ENCODE peak calls at places on chromosomes 2 and 18, in eight cellular contexts. B, I, X, P, U, S, W and C are unnamed samples.

GRCh38 chr2:102040229-102040628 is 48.5 kb downstream of the IL1R2 start:
- DNase-seq in B (no peak), I (no peak), X (no peak), P (no peak), U (no peak), S (no peak), W (peak; percentile 62), C (no peak)

GRCh38 chr2:74072542-74072941 is 75.2 kb downstream of the BOLA3 start:
- DNase-seq in B (no peak), I (no peak), X (no peak), P (no peak), U (no peak), S (no peak), W (peak; percentile 65), C (no peak)

GRCh38 chr18:75727479-75727878 is 300.0 kb upstream of the SMIM21 start:
- DNase-seq in B (peak; percentile 30), I (peak; percentile 37), X (no peak), P (peak; percentile 29), U (peak; percentile 28), S (peak; percentile 76), W (peak; percentile 39), C (peak; percentile 41)

GRCh38 chr2:98385050-98385699 is 38.9 kb downstream of the CNGA3 start:
- DNase-seq in B (peak; percentile 71), I (peak; percentile 81), X (peak; percentile 79), P (peak; percentile 84), U (peak; percentile 83), S (peak; percentile 88), W (peak; percentile 76), C (peak; percentile 61)

GRCh38 chr2:159595410-159596046 is 20.8 kb downstream of the BAZ2B start:
- DNase-seq in B (peak; percentile 35), I (no peak), X (no peak), P (no peak), U (no peak), S (no peak), W (no peak), C (no peak)

GRCh38 chr2:230956827-230957755 is 32.0 kb upstream of the GPR55 start:
- DNase-seq in B (peak; percentile 49), I (peak; percentile 96), X (no peak), P (peak; percentile 42), U (peak; percentile 78), S (peak; percentile 73), W (peak; percentile 45), C (peak; percentile 45)

GRCh38 chr2:142989276-142990204 is 112.1 kb downstream of the KYNU start:
- DNase-seq in B (peak; percentile 71), I (peak; percentile 38), X (no peak), P (peak; percentile 72), U (no peak), S (peak; percentile 39), W (peak; percentile 56), C (peak; percentile 64)

GRCh38 chr18:54530285-54530684 is 60.8 kb upstream of the DYNAP start:
- DNase-seq in B (no peak), I (no peak), X (no peak), P (no peak), U (no peak), S (no peak), W (no peak), C (no peak)

GRCh38 chr2:45675130-45675812 is 23.8 kb downstream of the PRKCE start:
- DNase-seq in B (no peak), I (no peak), X (no peak), P (peak; percentile 30), U (peak; percentile 79), S (no peak), W (no peak), C (no peak)

GRCh38 chr2:847669-848068 is 103.0 kb upstream of the SNTG2 start:
- DNase-seq in B (no peak), I (no peak), X (no peak), P (no peak), U (no peak), S (no peak), W (no peak), C (no peak)

GRCh38 chr2:135256531-135257258 is 204.6 kb downstream of the RAB3GAP1 start:
- DNase-seq in B (peak; percentile 57), I (no peak), X (no peak), P (peak; percentile 12), U (no peak), S (no peak), W (no peak), C (peak; percentile 83)

GRCh38 chr2:142980246-142981068 is 103.0 kb downstream of the KYNU start:
- DNase-seq in B (peak; percentile 75), I (peak; percentile 41), X (no peak), P (peak; percentile 70), U (no peak), S (peak; percentile 20), W (peak; percentile 51), C (peak; percentile 61)

GRCh38 chr2:12931211-12931844 is 214.6 kb downstream of the TRIB2 start:
- DNase-seq in B (peak; percentile 63), I (peak; percentile 10), X (no peak), P (peak; percentile 80), U (no peak), S (peak; percentile 51), W (peak; percentile 69), C (peak; percentile 45)

GRCh38 chr2:239024226-239024625 is 176.3 kb downstream of the TWIST2 start:
- DNase-seq in B (no peak), I (no peak), X (peak; percentile 45), P (no peak), U (no peak), S (no peak), W (no peak), C (no peak)

GRCh38 chr2:94986392-94986963 is 39.0 kb upstream of the MAL start:
- DNase-seq in B (peak; percentile 70), I (peak; percentile 63), X (no peak), P (peak; percentile 73), U (peak; percentile 35), S (peak; percentile 25), W (peak; percentile 65), C (peak; percentile 51)

GRCh38 chr2:200742426-200742825 is 69.3 kb upstream of the BZW1 start:
- DNase-seq in B (no peak), I (no peak), X (peak; percentile 94), P (peak; percentile 68), U (no peak), S (no peak), W (no peak), C (peak; percentile 84)

GRCh38 chr2:18787726-18788125 is 198.4 kb upstream of the NT5C1B start:
- DNase-seq in B (no peak), I (no peak), X (no peak), P (no peak), U (no peak), S (no peak), W (no peak), C (peak; percentile 32)

GRCh38 chr2:201656740-201657139 is 13.4 kb upstream of the TMEM237 start:
- DNase-seq in B (no peak), I (no peak), X (no peak), P (no peak), U (no peak), S (no peak), W (no peak), C (no peak)

GRCh38 chr2:218343591-218343990 is 13.1 kb upstream of the CATIP start:
- DNase-seq in B (peak; percentile 67), I (no peak), X (peak; percentile 84), P (peak; percentile 72), U (no peak), S (no peak), W (peak; percentile 29), C (peak; percentile 41)

DNA sequence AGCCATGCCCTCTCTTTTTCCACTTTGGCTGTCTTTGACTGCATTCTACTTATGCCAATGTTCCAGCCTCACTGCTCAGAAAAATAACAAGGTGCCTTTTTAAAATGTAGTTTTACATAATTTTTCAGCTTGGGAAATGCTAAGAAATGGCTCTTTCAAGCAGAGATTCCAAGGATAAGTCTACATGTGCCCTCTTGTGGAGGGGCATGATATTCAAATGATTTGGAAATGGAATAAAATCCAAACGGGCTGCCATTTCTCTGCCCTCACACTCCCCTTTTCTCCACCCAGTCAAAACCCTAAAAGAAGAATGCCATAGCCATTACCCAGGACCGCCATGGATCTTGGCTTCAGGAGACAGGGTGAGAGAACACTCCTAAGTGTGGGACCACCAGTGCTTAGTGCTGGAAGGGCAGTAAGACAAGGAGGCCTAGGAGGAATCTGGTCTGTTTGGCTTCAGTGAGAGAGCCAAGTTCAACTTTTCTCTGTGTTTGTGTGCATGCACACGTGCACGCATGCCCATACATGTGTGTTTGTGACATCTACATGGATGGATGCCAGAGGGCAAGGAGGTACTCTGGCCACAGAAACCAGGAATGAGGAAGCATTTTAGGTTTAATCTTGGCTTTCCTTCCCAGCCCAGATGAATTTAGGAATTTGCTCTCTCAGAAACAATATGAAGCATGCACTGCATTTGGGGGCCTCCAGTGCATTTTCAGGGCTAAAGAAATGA is 174.0 kb upstream of the SLC14A2 start:
- DNase-seq in B (peak; percentile 4), I (no peak), X (no peak), P (peak; percentile 1), U (no peak), S (no peak), W (peak; percentile 11), C (peak; percentile 9)
- TF ChIP-seq CTCF in B (peak; percentile 36), I (no peak), X (peak; percentile 8), P (peak; percentile 1), U (peak; percentile 21), S (peak; percentile 26), W (peak; percentile 23), C (peak; percentile 46)

GRCh38 chr2:60553992-60554648 is 666 bp upstream of the BCL11A start:
- DNase-seq in B (no peak), I (peak; percentile 45), X (no peak), P (no peak), U (peak; percentile 63), S (peak; percentile 73), W (no peak), C (peak; percentile 58)
- TF ChIP-seq CTCF in B (no peak), I (no peak), X (no peak), P (no peak), U (no peak), S (peak; percentile 12), W (no peak), C (peak; percentile 9)

GRCh38 chr2:226426292-226426736 is 373.3 kb downstream of the IRS1 start:
- DNase-seq in B (peak; percentile 99), I (no peak), X (no peak), P (peak; percentile 91), U (no peak), S (no peak), W (peak; percentile 86), C (peak; percentile 94)

GRCh38 chr2:226424971-226425370 is 374.6 kb downstream of the IRS1 start:
- DNase-seq in B (no peak), I (no peak), X (no peak), P (no peak), U (no peak), S (peak; percentile 19), W (no peak), C (peak; percentile 47)

GRCh38 chr2:226429476-226429875 is 370.1 kb downstream of the IRS1 start:
- DNase-seq in B (no peak), I (no peak), X (no peak), P (no peak), U (no peak), S (no peak), W (no peak), C (no peak)

GRCh38 chr2:226431301-226431955 is 368.2 kb downstream of the IRS1 start:
- DNase-seq in B (peak; percentile 51), I (no peak), X (no peak), P (peak; percentile 71), U (no peak), S (no peak), W (no peak), C (no peak)

GRCh38 chr2:226427538-226428307 is 371.9 kb downstream of the IRS1 start:
- DNase-seq in B (peak; percentile 97), I (no peak), X (no peak), P (peak; percentile 81), U (no peak), S (no peak), W (peak; percentile 73), C (peak; percentile 94)
- TF ChIP-seq CTCF in B (peak; percentile 20), I (no peak), X (no peak), P (no peak), U (no peak), S (no peak), W (no peak), C (no peak)

GRCh38 chr2:81894451-81894990 is 1590.0 kb upstream of the LRRTM1 start:
- DNase-seq in B (peak; percentile 1), I (no peak), X (no peak), P (peak; percentile 8), U (no peak), S (no peak), W (peak; percentile 0), C (peak; percentile 39)
- TF ChIP-seq CTCF in B (no peak), I (no peak), X (no peak), P (no peak), U (no peak), S (no peak), W (no peak), C (no peak)